ENCODE peak calls at places on chromosomes 4 and X, in six cellular contexts. Y is IMR-90, O is mesenchymal stem cell, D is H1, C is mesendoderm, N is trophoblast cell. J is an unnamed sample.

GRCh38 chrX:102767287-102767686 is 46.7 kb downstream of the GPRASP3 start:
- DNase-seq in Y (no peak), D (no peak), N (no peak), C (no peak), O (no peak), J (no peak)

GRCh38 chrX:48569958-48570357 is 4.3 kb upstream of the RBM3 start:
- DNase-seq in N (no peak), O (no peak), D (no peak), Y (peak), C (no peak), J (no peak)

GRCh38 chr4:13990596-13991589 is 363.4 kb upstream of the BOD1L1 start:
- DNase-seq in C (no peak), Y (peak), D (no peak), N (no peak), O (peak), J (no peak)

GRCh38 chr4:55038176-55038890 is 87.1 kb downstream of the KDR start:
- DNase-seq in O (peak), N (no peak), D (no peak), Y (no peak), C (no peak), J (no peak)

GRCh38 chrX:143934542-143934941 is 50.7 kb downstream of the UBE2NL start:
- DNase-seq in D (no peak), Y (no peak), C (peak), N (no peak), O (peak), J (no peak)

GRCh38 chr4:187908079-187908501 is 87.5 kb upstream of the ZFP42 start:
- DNase-seq in D (no peak), O (no peak), Y (peak), N (no peak), C (no peak), J (no peak)

GRCh38 chr4:37989398-37990260 is 29.4 kb downstream of the PTTG2 start:
- DNase-seq in O (no peak), D (no peak), Y (no peak), C (no peak), N (no peak), J (no peak)

GRCh38 chrX:37455381-37455780 is 106.2 kb downstream of the PRRG1 start:
- DNase-seq in O (no peak), Y (no peak), N (no peak), D (no peak), C (no peak), J (no peak)

GRCh38 chrX:153628665-153629064 is 18.3 kb upstream of the DUSP9 start:
- DNase-seq in O (no peak), Y (no peak), D (no peak), N (no peak), C (no peak), J (no peak)

GRCh38 chr4:169144061-169144600 is 126.6 kb downstream of the SH3RF1 start:
- DNase-seq in N (no peak), O (no peak), C (no peak), D (no peak), Y (no peak), J (no peak)

GRCh38 chrX:139112432-139112831 is 400.9 kb upstream of the FGF13 start:
- DNase-seq in C (no peak), N (no peak), O (no peak), D (no peak), Y (no peak), J (no peak)

GRCh38 chr4:88803600-88804096 is 106.0 kb upstream of the NAP1L5 start:
- DNase-seq in D (no peak), C (no peak), N (no peak), O (peak), Y (peak), J (no peak)

GRCh38 chr4:118968006-118968405 is 79.4 kb downstream of the SYNPO2 start:
- DNase-seq in O (peak), C (peak), N (peak), D (peak), Y (peak), J (no peak)

GRCh38 chrX:40300286-40300890 is 202.6 kb upstream of the BCOR start:
- DNase-seq in D (no peak), C (no peak), Y (no peak), O (no peak), N (no peak), J (no peak)

GRCh38 chr4:185106353-185106752 is 36.7 kb upstream of the SLC25A4 start:
- DNase-seq in C (peak), D (no peak), N (no peak), Y (no peak), O (no peak), J (no peak)

GRCh38 chr4:103895876-103896465 is 176.2 kb upstream of the TACR3 start:
- DNase-seq in Y (no peak), O (no peak), N (peak), D (no peak), C (no peak), J (no peak)

GRCh38 chr4:94649381-94650128 is 108.2 kb upstream of the BMPR1B start:
- DNase-seq in D (no peak), Y (peak), O (no peak), C (no peak), N (no peak), J (no peak)

GRCh38 chrX:129545408-129545807 is 5.3 kb downstream of the OCRL start:
- DNase-seq in N (no peak), O (no peak), C (no peak), Y (no peak), D (no peak), J (no peak)

GRCh38 chr4:7588002-7588401 is 153.3 kb upstream of the PSAPL1 start:
- DNase-seq in C (no peak), O (no peak), Y (no peak), D (no peak), N (no peak), J (no peak)

GRCh38 chr4:141238196-141238595 is 17.5 kb downstream of the ZNF330 start:
- DNase-seq in O (no peak), N (no peak), Y (no peak), D (no peak), C (no peak), J (no peak)

GRCh38 chr4:65559270-65559669 is 111.0 kb downstream of the EPHA5 start:
- DNase-seq in O (no peak), N (no peak), C (peak), Y (no peak), D (no peak), J (no peak)

GRCh38 chr4:185411833-185412232 is 13.9 kb downstream of the UFSP2 start:
- DNase-seq in C (no peak), O (no peak), D (no peak), N (no peak), Y (no peak), J (no peak)

GRCh38 chr4:138789796-138790195 is 225.8 kb upstream of the NOCT start:
- DNase-seq in Y (no peak), O (no peak), D (no peak), N (no peak), C (no peak), J (no peak)

GRCh38 chr4:5887011-5887360 is 5.9 kb downstream of the CRMP1 start:
- DNase-seq in O (no peak), C (no peak), N (no peak), Y (no peak), D (no peak), J (no peak)

GRCh38 chr4:5887361-5888221 is 5.3 kb downstream of the CRMP1 start:
- DNase-seq in O (peak), D (no peak), Y (no peak), N (no peak), C (peak), J (no peak)

GRCh38 chr4:5884804-5885203 is 8.1 kb downstream of the CRMP1 start:
- DNase-seq in C (no peak), O (no peak), N (no peak), D (no peak), Y (no peak), J (no peak)

GRCh38 chr4:5883916-5884315 is 9.0 kb downstream of the CRMP1 start:
- DNase-seq in N (no peak), Y (no peak), C (no peak), O (peak), D (no peak), J (no peak)

DNA sequence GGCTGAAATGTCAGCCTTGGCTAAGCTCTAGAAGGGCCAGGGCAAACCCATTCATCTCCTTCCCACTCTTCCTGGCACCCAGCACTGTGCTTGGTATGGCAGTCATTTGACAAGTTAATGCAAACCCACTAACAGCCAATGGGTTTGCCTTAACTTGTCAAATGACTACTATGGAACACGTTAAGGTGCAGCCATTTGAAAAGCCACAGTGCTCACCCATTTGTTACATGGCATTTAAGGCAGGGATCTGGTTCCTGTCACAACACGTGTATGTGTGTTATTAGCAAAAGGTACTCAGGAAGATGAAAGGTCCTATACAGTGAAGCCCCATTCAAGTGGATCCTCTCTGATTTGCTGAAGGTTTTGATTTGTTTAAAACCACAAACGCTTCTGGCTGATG is 7.2 kb downstream of the CRMP1 start:
- DNase-seq in D (no peak), N (no peak), C (no peak), O (no peak), Y (no peak), J (no peak)
- H3K4me3 ChIP-seq in D (no peak), N (no peak), C (no peak), O (no peak), Y (no peak), J (no peak)

GRCh38 chr4:76589402-76589801 is 154.4 kb downstream of the SHROOM3 start:
- DNase-seq in C (peak), O (peak), N (peak), D (no peak), Y (peak), J (no peak)
- H3K4ac ChIP-seq in C (peak), O (peak), N (peak), D (peak), Y (peak), J (no peak)

GRCh38 chr4:124537971-124538370 is 174.6 kb downstream of the ANKRD50 start:
- DNase-seq in N (no peak), D (no peak), Y (no peak), C (no peak), O (no peak), J (no peak)

GRCh38 chr4:124529131-124529530 is 183.4 kb downstream of the ANKRD50 start:
- DNase-seq in D (no peak), C (no peak), N (no peak), O (no peak), Y (no peak), J (no peak)

GRCh38 chr4:124530464-124531077 is 182.0 kb downstream of the ANKRD50 start:
- DNase-seq in N (no peak), Y (peak), O (peak), D (no peak), C (no peak), J (no peak)

GRCh38 chr4:124534133-124534532 is 178.4 kb downstream of the ANKRD50 start:
- DNase-seq in O (no peak), N (no peak), Y (no peak), C (no peak), D (no peak), J (no peak)

GRCh38 chr4:124535004-124535403 is 177.5 kb downstream of the ANKRD50 start:
- DNase-seq in O (no peak), Y (no peak), C (no peak), D (no peak), N (no peak), J (no peak)
- H3K4me3 ChIP-seq in O (no peak), Y (no peak), C (no peak), D (no peak), N (no peak), J (no peak)

GRCh38 chr4:77157859-77158486 is 966 bp downstream of the CCNG2 start:
- DNase-seq in N (peak), Y (peak), D (peak), C (peak), O (peak), J (peak)
- H3K4ac ChIP-seq in N (peak), Y (peak), D (peak), C (peak), O (peak), J (peak)

GRCh38 chrX:16883487-16883804 is 13.3 kb upstream of the RBBP7 start:
- DNase-seq in N (no peak), Y (no peak), C (no peak), O (no peak), D (no peak), J (no peak)

GRCh38 chrX:16885628-16886027 is 15.5 kb upstream of the RBBP7 start:
- DNase-seq in D (no peak), N (no peak), Y (no peak), C (no peak), O (no peak), J (no peak)

GRCh38 chrX:16882702-16883486 is 12.7 kb upstream of the RBBP7 start:
- DNase-seq in D (no peak), Y (peak), C (peak), N (peak), O (peak), J (peak)

GRCh38 chrX:16876696-16877095 is 6.5 kb upstream of the RBBP7 start:
- DNase-seq in C (peak), N (no peak), Y (no peak), O (no peak), D (no peak), J (no peak)

GRCh38 chrX:16882188-16882587 is 12.0 kb upstream of the RBBP7 start:
- DNase-seq in N (peak), O (peak), Y (peak), C (no peak), D (no peak), J (no peak)
- H3K4me3 ChIP-seq in N (no peak), O (peak), Y (no peak), C (no peak), D (no peak), J (no peak)